ENCODE peak calls at places on chromosomes 11 and 22, in four cellular contexts. X is NB4, D is OCI-LY7, Y is PC-3. R is an unnamed sample.

GRCh38 chr11:22666700-22667439 is 459 bp downstream of the GAS2 start:
- DNase-seq in Y (no peak), X (no peak), D (no peak), R (no peak)

GRCh38 chr11:63870351-63871197 is 31.7 kb downstream of the MARK2 start:
- DNase-seq in X (no peak), Y (no peak), D (no peak), R (no peak)

GRCh38 chr11:59247535-59248227 is 35.0 kb upstream of the MPEG1 start:
- DNase-seq in D (no peak), X (no peak), Y (peak; percentile 62), R (no peak)

GRCh38 chr11:68889948-68890446 is 13.6 kb downstream of the MRPL21 start:
- DNase-seq in D (no peak), Y (no peak), X (peak; percentile 18), R (peak; percentile 98)

GRCh38 chr11:111541209-111542061 is 915 bp downstream of the LAYN start:
- DNase-seq in X (peak; percentile 47), D (no peak), Y (no peak), R (peak; percentile 56)

GRCh38 chr11:75078233-75078632 is 18.4 kb downstream of the OR2AT4 start:
- DNase-seq in D (no peak), Y (peak; percentile 68), X (no peak), R (no peak)

GRCh38 chr22:32795214-32795596 is 6.3 kb upstream of the TIMP3 start:
- DNase-seq in X (no peak), D (no peak), Y (no peak), R (no peak)

GRCh38 chr22:20639343-20639742 is 131.9 kb downstream of the MED15 start:
- DNase-seq in X (no peak), D (no peak), Y (no peak), R (no peak)

GRCh38 chr11:130448416-130449068 is at the start of gene ADAMTS15:
- DNase-seq in X (peak; percentile 98), Y (peak; percentile 97), D (no peak), R (no peak)

GRCh38 chr22:45284705-45285305 is at the start of gene UPK3A:
- DNase-seq in X (peak; percentile 57), D (no peak), Y (peak; percentile 75), R (no peak)

GRCh38 chr11:14554959-14555358 is 34.8 kb upstream of the PSMA1 start:
- DNase-seq in D (no peak), X (peak; percentile 23), Y (no peak), R (peak; percentile 35)

GRCh38 chr11:15688351-15688792 is 573.6 kb downstream of the INSC start:
- DNase-seq in X (no peak), Y (no peak), D (no peak), R (no peak)

DNA sequence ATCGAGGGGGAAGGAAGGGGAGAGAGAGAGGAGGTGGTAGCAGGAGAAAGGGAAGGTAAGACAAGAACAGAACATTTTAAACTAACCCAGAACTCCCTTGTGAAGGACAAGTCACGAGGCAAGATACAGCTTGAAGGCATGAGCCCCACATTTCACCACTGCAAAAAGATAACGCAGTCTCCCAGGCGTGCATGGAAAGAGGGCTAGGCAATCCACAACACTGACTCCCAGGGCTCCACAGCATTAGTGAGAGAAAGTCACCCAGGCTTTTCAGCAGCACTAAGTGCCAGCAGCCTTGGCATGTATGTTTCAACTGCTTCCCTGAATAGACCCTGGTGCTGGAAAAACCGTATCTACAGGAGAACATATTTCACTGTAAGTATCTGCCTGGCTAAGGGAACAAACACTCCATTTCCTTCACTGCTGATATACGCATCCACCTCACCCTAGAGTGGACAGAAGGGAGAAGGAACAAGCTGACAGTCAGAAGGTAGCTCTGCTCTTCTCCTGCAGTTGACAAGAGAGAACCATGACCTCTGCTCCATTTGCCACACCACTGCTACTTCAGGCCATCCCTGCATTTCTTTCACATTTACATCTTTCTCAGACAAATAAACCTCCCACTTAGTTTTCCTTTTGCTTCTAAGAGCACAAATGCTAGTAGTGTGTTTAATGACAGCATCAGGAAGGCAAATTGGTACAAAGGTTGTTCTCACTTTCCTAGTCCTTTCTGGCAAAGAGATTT is 87.9 kb downstream of the AMBRA1 start:
- DNase-seq in X (no peak), D (no peak), Y (no peak), R (no peak)
- TF ChIP-seq CTCF in X (no peak), D (no peak), Y (no peak), R (no peak)

GRCh38 chr11:2271327-2272240 is 1.2 kb upstream of the ASCL2 start:
- DNase-seq in D (no peak), X (no peak), Y (no peak), R (no peak)

GRCh38 chr11:2269601-2270321 is 627 bp downstream of the ASCL2 start:
- DNase-seq in X (peak; percentile 89), D (no peak), Y (peak; percentile 24), R (peak; percentile 12)

GRCh38 chr11:2270322-2271076 is at the start of gene ASCL2:
- DNase-seq in D (no peak), X (peak; percentile 45), Y (no peak), R (no peak)

GRCh38 chr11:2272241-2272945 is 2.0 kb upstream of the ASCL2 start:
- DNase-seq in X (no peak), D (no peak), Y (no peak), R (no peak)

GRCh38 chr11:2271077-2271326 is 614 bp upstream of the ASCL2 start:
- DNase-seq in Y (no peak), D (no peak), X (no peak), R (no peak)
- H3K4me3 ChIP-seq in Y (no peak overlapping the region), D (no peak overlapping the region), X (no peak overlapping the region), R (no peak overlapping the region)

GRCh38 chr11:56783448-56784041 is 35.0 kb upstream of the OR9G4 start:
- DNase-seq in X (peak; percentile 71), D (peak; percentile 66), Y (peak; percentile 86), R (peak; percentile 19)
- TF ChIP-seq CTCF in X (peak; percentile 41), D (peak; percentile 85), Y (peak; percentile 85), R (peak; percentile 34)

GRCh38 chr22:17920992-17921650 is 103.2 kb downstream of the MICAL3 start:
- DNase-seq in D (no peak), Y (no peak), X (no peak), R (no peak)

GRCh38 chr22:17919276-17920144 is 104.9 kb downstream of the MICAL3 start:
- DNase-seq in D (no peak), X (no peak), Y (no peak), R (no peak)

GRCh38 chr22:17921871-17922821 is 102.2 kb downstream of the MICAL3 start:
- DNase-seq in X (no peak), Y (no peak), D (no peak), R (no peak)

GRCh38 chr22:17918840-17919239 is 105.5 kb downstream of the MICAL3 start:
- DNase-seq in X (no peak), D (no peak), Y (peak; percentile 44), R (no peak)

DNA sequence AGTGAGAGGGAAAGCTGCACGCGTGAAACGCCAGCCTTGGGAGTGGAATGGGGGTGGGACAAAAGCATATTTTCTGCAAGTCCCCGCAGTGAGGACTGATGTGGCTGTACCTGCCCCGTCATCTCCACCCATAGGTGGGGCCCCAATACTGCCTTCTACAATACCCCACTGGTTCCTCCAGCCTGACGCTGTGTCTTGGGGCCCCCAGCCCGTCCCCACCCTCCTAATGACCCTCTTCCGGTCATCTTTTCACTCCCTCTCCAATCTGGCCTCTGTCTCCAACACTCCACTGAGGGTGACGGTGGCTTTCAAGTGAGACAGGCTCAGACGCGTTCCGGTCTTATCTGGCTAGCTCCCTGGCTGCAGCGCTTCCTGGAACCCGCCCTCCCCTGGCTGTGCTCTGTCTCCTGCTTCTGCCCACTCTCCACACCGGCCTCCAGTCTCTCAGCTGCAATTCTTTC is 104.2 kb downstream of the MICAL3 start:
- DNase-seq in D (no peak), Y (no peak), X (no peak), R (no peak)
- H3K4me3 ChIP-seq in D (no peak overlapping the region), Y (no peak overlapping the region), X (no peak overlapping the region), R (no peak overlapping the region)

GRCh38 chr22:19510919-19511341 is 13.3 kb downstream of the CLDN5 start:
- DNase-seq in X (no peak), D (no peak), Y (no peak), R (no peak)
- TF ChIP-seq CTCF in X (no peak), D (no peak), Y (no peak), R (no peak)

DNA sequence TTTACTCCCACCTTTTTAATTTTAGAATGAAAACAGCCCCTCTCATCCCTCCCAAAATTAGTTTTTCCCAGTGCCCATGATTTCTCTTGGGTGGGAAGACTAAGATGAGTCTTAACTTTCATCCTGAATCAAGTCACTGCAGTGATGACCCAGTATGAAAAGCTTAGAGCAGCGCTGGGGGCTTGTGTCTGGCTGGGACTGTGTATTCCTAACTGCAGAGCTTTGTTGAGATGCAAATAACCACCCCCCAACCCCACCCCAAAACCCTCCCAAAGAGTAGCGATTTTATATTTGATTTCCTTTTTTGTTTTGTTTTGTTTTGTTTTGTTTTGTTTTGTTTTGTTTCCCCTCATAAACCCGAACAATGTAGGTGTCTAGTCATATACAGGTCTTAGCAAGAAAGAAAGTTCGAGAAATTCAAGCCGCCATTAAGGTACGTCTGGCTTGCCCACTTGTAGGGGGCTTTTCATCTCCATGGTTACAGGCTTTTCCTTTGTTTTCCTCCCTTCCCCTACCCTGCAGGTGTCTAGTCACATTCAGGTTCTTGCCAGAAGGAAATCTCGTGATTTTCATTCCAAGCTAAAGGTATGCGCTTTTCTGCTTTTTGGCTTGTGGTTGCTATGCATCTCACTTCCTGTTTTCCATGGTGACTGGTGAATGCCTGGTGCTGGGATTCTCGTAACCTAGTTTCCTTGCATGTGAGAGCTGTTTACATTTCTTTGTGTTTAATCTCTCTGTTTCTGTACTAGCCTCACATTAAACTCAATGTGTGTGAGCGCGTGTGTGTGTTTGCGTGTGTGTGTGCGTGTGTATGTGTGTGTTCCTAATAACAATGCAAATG is 144.6 kb upstream of the RASSF10 start:
- DNase-seq in D (no peak), X (peak; percentile 9), Y (peak; percentile 30), R (peak; percentile 61)
- H3K4me3 ChIP-seq in D (no peak overlapping the region), X (no peak overlapping the region), Y (no peak overlapping the region), R (no peak overlapping the region)

GRCh38 chr22:37733625-37734401 is 37.0 kb downstream of the TRIOBP start:
- DNase-seq in D (no peak), Y (no peak), X (no peak), R (no peak)
- TF ChIP-seq CTCF in D (no peak), Y (no peak), X (no peak), R (no peak)

R was measured in HFF-Myc.